ENCODE peak calls at places on chromosomes 3 and 15, in four cellular contexts. K, W, P and L are unnamed samples.

GRCh38 chr15:66894986-66895780 is 170.2 kb upstream of the SMAD3 start:
- DNase-seq in K (no peak), W (no peak), P (no peak), L (no peak)

GRCh38 chr3:44802006-44802405 is 40.4 kb downstream of the KIF15 start:
- DNase-seq in K (no peak), W (no peak), P (no peak), L (no peak)

GRCh38 chr3:146558811-146559210 is 14.4 kb upstream of the PLSCR1 start:
- DNase-seq in K (no peak), W (no peak), P (no peak), L (no peak)

GRCh38 chr15:57218826-57219576 is 157.3 kb upstream of the CGNL1 start:
- DNase-seq in K (no peak), W (no peak), P (no peak), L (peak; percentile 65)

GRCh38 chr15:47961401-47962090 is 159.2 kb upstream of the SLC24A5 start:
- DNase-seq in K (no peak), W (peak; percentile 28), P (no peak), L (no peak)

GRCh38 chr15:58423858-58424608 is 7.8 kb upstream of the LIPC start:
- DNase-seq in K (no peak), W (no peak), P (no peak), L (no peak)

GRCh38 chr3:42831321-42831713 is 22.1 kb downstream of the ACKR2 start:
- DNase-seq in K (no peak), W (peak; percentile 59), P (peak; percentile 59), L (peak; percentile 63)

GRCh38 chr3:139975592-139976360 is 40.8 kb downstream of the CLSTN2 start:
- DNase-seq in K (no peak), W (no peak), P (no peak), L (no peak)

GRCh38 chr3:10557783-10558373 is 52.5 kb upstream of the ATP2B2 start:
- DNase-seq in K (no peak), W (no peak), P (peak; percentile 41), L (peak; percentile 4)

GRCh38 chr3:52339612-52340011 is 23.5 kb downstream of the DNAH1 start:
- DNase-seq in K (no peak), W (peak; percentile 40), P (no peak), L (peak; percentile 89)

GRCh38 chr15:90762109-90762508 is 45.0 kb downstream of the BLM start:
- DNase-seq in K (no peak), W (no peak), P (no peak), L (no peak)

GRCh38 chr15:34815836-34816235 is 20.5 kb upstream of the ACTC1 start:
- DNase-seq in K (no peak), W (no peak), P (no peak), L (no peak)

GRCh38 chr3:45656575-45657363 is 32.4 kb upstream of the SACM1L start:
- DNase-seq in K (peak; percentile 57), W (peak; percentile 72), P (peak; percentile 83), L (peak; percentile 98)

GRCh38 chr3:148938931-148939330 is 52.4 kb upstream of the GYG1 start:
- DNase-seq in K (no peak), W (no peak), P (no peak), L (no peak)

GRCh38 chr3:137050281-137050680 is 92.5 kb downstream of the IL20RB start:
- DNase-seq in K (no peak), W (no peak), P (no peak), L (no peak)

GRCh38 chr15:75916978-75917377 is 13.3 kb downstream of the FBXO22 start:
- DNase-seq in K (no peak), W (no peak), P (no peak), L (no peak)

GRCh38 chr3:112092439-112093179 is 6.4 kb downstream of the C3orf52 start:
- DNase-seq in K (no peak), W (no peak), P (no peak), L (no peak)

GRCh38 chr3:188394588-188394987 is 240.6 kb downstream of the LPP start:
- DNase-seq in K (no peak), W (no peak), P (no peak), L (no peak)

GRCh38 chr3:145900056-145900829 is 260.7 kb downstream of the PLOD2 start:
- DNase-seq in K (no peak), W (no peak), P (no peak), L (no peak)

GRCh38 chr3:157502916-157503620 is at the start of gene VEPH1:
- DNase-seq in K (no peak), W (no peak), P (no peak), L (no peak)

GRCh38 chr3:12828751-12829150 is 12.6 kb downstream of the RPL32 start:
- DNase-seq in K (no peak), W (no peak), P (no peak), L (no peak)

GRCh38 chr15:64536244-64536836 is 76.0 kb downstream of the ZNF609 start:
- DNase-seq in K (no peak), W (no peak), P (no peak), L (peak; percentile 90)

GRCh38 chr15:40450047-40450446 is 9.3 kb downstream of the BAHD1 start:
- DNase-seq in K (no peak), W (no peak), P (no peak), L (no peak)

GRCh38 chr15:36334059-36334458 is 245.4 kb upstream of the CDIN1 start:
- DNase-seq in K (no peak), W (no peak), P (no peak), L (no peak)

GRCh38 chr15:90665288-90666134 is 51.6 kb upstream of the BLM start:
- DNase-seq in K (no peak), W (peak; percentile 51), P (peak; percentile 69), L (peak; percentile 37)

GRCh38 chr15:101664303-101664913 is 12.2 kb upstream of the TM2D3 start:
- DNase-seq in K (no peak), W (no peak), P (no peak), L (peak; percentile 65)

GRCh38 chr3:122679467-122680291 is 960 bp upstream of the PARP14 start:
- DNase-seq in K (no peak), W (no peak), P (no peak), L (peak; percentile 49)

GRCh38 chr15:73575636-73576247 is 57.4 kb downstream of the NPTN start:
- DNase-seq in K (no peak), W (no peak), P (no peak), L (no peak)

GRCh38 chr3:45180051-45180450 is 33.9 kb upstream of the CDCP1 start:
- DNase-seq in K (no peak), W (no peak), P (no peak), L (no peak)

GRCh38 chr3:48427630-48427962 is 2.3 kb downstream of the PLXNB1 start:
- DNase-seq in K (no peak), W (no peak), P (no peak), L (no peak)

GRCh38 chr3:60080648-60081047 is 1030.8 kb upstream of the CFAP20DC start:
- DNase-seq in K (no peak), W (peak; percentile 31), P (no peak), L (no peak)

GRCh38 chr15:87121357-87121756 is 1041.7 kb downstream of the AGBL1 start:
- DNase-seq in K (no peak), W (no peak), P (no peak), L (no peak)

GRCh38 chr15:37574985-37575384 is 359.5 kb upstream of the TMCO5A start:
- DNase-seq in K (no peak), W (no peak), P (no peak), L (no peak)

GRCh38 chr3:37542286-37542685 is 319.4 kb upstream of the CTDSPL start:
- DNase-seq in K (no peak), W (no peak), P (no peak), L (no peak)

GRCh38 chr3:180119567-180119966 is 82.8 kb upstream of the PEX5L start:
- DNase-seq in K (no peak), W (no peak), P (no peak), L (no peak)

GRCh38 chr3:183295211-183295610 is 42.2 kb downstream of the B3GNT5 start:
- DNase-seq in K (no peak), W (no peak), P (peak; percentile 58), L (no peak)

GRCh38 chr15:52445954-52446353 is 82.7 kb downstream of the MYO5A start:
- DNase-seq in K (no peak), W (no peak), P (no peak), L (no peak)

GRCh38 chr3:17032407-17033034 is 147.8 kb downstream of the PLCL2 start:
- DNase-seq in K (no peak), W (no peak), P (no peak), L (peak; percentile 67)